ENCODE peak calls at places on chromosome 16, in six cellular contexts. V, T, D, P, E and S are unnamed samples.
A peak's percentile ranks its signal among the peaks of the same experiment; 100 is the strongest.

GRCh38 chr16:11635127-11635652 is 33.1 kb upstream of the SNN start:
- DNase-seq in V (no peak), T (no peak), D (peak; percentile 74), P (no peak), E (no peak), S (no peak)

GRCh38 chr16:29804455-29805231 is 1.7 kb upstream of the MAZ start:
- DNase-seq in V (no peak), T (no peak), D (peak; percentile 37), P (peak; percentile 71), E (no peak), S (peak; percentile 71)

GRCh38 chr16:57619606-57620315 is 8.7 kb upstream of the ADGRG1 start:
- DNase-seq in V (no peak), T (no peak), D (peak; percentile 83), P (no peak), E (no peak), S (peak; percentile 65)

GRCh38 chr16:86300746-86301480 is 209.4 kb upstream of the FOXF1 start:
- DNase-seq in V (no peak), T (no peak), D (no peak), P (peak; percentile 56), E (no peak), S (peak; percentile 82)

GRCh38 chr16:74901606-74902005 is 83.3 kb downstream of the WDR59 start:
- DNase-seq in V (no peak), T (no peak), D (no peak), P (no peak), E (no peak), S (no peak)

GRCh38 chr16:57000271-57001025 is 11.1 kb downstream of the NLRC5 start:
- DNase-seq in V (no peak), T (peak; percentile 17), D (peak; percentile 36), P (peak; percentile 97), E (no peak), S (no peak)

GRCh38 chr16:50696575-50697420 is 3.4 kb downstream of the NOD2 start:
- DNase-seq in V (peak; percentile 48), T (peak; percentile 65), D (peak; percentile 91), P (peak; percentile 75), E (no peak), S (peak; percentile 39)

GRCh38 chr16:30355954-30356308 is 823 bp upstream of the CD2BP2 start:
- DNase-seq in V (no peak), T (no peak), D (no peak), P (peak; percentile 16), E (no peak), S (no peak)

GRCh38 chr16:11283820-11284248 is 2.7 kb upstream of the PRM1 start:
- DNase-seq in V (no peak), T (no peak), D (no peak), P (peak; percentile 29), E (no peak), S (no peak)

GRCh38 chr16:10930755-10931093 is 11.5 kb downstream of the DEXI start:
- DNase-seq in V (no peak), T (no peak), D (no peak), P (no peak), E (no peak), S (no peak)

GRCh38 chr16:68229431-68230175 is 6.3 kb downstream of the ESRP2 start:
- DNase-seq in V (peak; percentile 55), T (no peak), D (no peak), P (peak; percentile 86), E (no peak), S (peak; percentile 84)

GRCh38 chr16:3171855-3172593 is 16.0 kb upstream of the OR1F1 start:
- DNase-seq in V (no peak), T (no peak), D (no peak), P (peak; percentile 15), E (no peak), S (peak; percentile 92)

GRCh38 chr16:16145286-16145685 is 78.0 kb downstream of the ABCC6 start:
- DNase-seq in V (no peak), T (no peak), D (no peak), P (no peak), E (no peak), S (no peak)
- H3K27ac ChIP-seq in V (no peak overlapping the region), T (no peak overlapping the region), D (no peak overlapping the region), P (no peak overlapping the region), E (no peak overlapping the region), S (no peak overlapping the region)

DNA sequence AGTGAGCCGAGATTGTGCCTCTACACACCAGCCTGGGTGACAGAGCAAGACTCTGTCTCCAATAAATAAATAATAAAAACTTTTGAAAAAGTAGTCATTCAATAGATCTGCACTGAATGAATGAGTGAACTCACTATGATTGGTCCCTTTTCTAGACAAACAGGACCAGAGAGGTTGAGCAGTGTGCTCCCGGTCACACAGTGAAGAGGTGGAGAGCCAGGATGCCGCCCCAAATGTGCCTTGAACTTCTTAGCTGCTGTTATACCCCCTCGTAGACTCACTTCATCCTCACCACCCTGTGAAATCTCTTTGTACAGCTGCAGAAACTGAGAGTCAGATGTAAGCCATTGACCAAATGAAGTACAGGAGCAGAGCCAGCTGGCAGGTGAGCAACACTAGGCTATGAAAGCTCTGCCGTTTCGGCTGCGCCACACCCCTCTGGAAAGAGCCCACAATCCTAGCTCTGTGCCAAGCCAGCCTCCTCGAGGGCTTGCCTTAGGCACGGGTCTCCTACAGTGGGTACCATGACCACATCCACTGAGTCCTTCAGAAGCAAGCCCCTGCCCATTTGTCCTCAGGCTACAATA is 7.8 kb upstream of the KIAA0513 start:
- DNase-seq in V (no peak), T (no peak), D (peak; percentile 79), P (peak; percentile 38), E (no peak), S (no peak)
- H3K27ac ChIP-seq in V (no peak overlapping the region), T (no peak overlapping the region), D (peak overlapping the region; percentile 23), P (no peak overlapping the region), E (no peak overlapping the region), S (no peak overlapping the region)

DNA sequence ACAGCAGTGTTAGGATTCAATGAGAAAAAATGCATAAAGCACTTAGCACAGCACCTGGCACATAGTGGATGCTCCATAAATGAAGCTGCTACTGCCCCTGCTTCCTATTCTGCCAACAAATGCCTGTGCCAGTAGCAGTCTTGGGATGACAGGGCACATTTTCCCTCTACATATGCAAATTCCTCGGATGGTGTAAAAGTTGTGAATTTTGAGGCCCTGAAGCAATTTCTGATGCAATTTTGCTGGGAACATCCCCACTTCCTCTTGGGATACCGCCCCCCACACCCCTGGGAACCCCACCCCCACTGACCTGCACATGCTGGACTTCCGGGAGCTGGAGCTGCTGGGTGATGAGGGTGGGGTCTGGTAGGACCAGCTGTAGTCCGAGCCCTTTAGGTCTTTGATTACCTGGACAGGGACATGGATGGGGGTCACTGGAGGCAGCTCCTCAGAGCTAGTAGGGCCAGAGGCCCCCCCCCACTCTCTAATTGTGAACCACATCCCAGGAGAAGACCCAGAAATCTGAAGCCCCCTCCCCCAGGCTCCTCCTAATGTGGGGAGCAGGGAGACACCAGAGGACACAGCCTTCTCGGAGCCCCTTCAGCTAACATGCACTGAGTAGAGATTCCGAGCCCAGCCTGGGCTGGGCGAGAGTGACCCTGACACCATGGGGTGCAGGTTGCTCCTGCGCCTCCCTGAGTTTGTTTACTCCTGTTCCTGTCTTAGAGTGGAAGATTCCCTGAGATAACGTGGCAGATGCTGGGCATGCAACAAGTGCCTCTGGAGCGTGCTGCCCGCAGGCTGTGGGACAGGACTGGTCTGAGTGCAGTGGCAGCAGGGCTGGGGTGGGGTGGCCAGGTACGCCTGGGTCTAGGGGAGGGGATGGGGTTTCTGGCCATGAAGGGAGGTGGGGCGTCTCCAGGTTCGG is 9.0 kb downstream of the MTSS2 start:
- DNase-seq in V (no peak), T (no peak), D (no peak), P (peak; percentile 51), E (no peak), S (no peak)
- H3K27ac ChIP-seq in V (no peak overlapping the region), T (no peak overlapping the region), D (no peak overlapping the region), P (peak overlapping the region; percentile 15), E (no peak overlapping the region), S (no peak overlapping the region)

GRCh38 chr16:25172831-25173230 is 43.9 kb upstream of the AQP8 start:
- DNase-seq in V (no peak), T (no peak), D (no peak), P (no peak), E (no peak), S (no peak)

GRCh38 chr16:25176136-25176535 is 40.6 kb upstream of the AQP8 start:
- DNase-seq in V (no peak), T (no peak), D (no peak), P (no peak), E (no peak), S (no peak)

GRCh38 chr16:25174285-25174684 is 42.5 kb upstream of the AQP8 start:
- DNase-seq in V (no peak), T (no peak), D (no peak), P (no peak), E (no peak), S (no peak)

GRCh38 chr16:25177512-25177830 is 39.3 kb upstream of the AQP8 start:
- DNase-seq in V (no peak), T (no peak), D (no peak), P (no peak), E (no peak), S (no peak)

DNA sequence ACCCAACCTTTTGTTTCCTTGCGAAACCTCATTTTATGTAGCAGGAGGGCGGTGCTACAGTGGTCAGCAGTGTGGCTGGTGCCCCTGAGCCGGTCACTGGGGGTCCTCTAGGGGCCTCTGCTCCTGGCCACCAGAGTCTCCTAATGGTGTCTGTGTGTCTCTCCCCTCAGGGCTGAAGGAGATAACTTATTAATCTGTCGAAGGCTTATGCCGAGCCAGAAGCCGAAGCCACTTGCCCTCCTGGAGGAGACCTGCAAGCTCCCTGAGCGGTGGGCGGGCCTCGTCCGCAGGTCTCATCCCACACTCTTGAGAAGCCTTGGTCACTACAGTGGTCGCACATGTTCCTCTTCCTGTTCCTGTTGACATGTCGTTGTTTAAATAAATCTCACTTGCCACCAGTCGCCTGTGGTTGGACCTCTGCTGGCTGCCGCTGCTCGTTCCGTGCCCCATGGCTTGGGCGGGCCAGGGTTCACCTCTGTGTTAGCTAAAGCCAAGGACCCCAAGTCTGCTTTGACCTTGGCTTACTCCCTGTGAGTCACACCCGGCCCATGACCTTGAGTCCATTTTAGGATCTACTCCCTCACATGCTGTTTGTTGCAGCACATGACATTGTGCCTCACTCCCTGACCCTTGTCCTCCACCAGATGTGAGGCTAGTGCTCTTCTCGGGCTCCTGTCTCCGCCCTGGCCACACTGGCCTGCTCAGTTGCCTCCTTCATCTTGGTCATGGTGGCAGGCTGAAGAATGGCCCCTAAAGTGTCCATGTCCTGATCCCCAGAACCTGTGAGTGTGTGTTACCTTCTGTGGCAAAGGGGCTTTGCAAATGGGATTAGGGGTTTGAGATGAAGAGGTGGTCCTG is 38.7 kb upstream of the AQP8 start:
- DNase-seq in V (no peak), T (no peak), D (peak; percentile 71), P (peak; percentile 7), E (no peak), S (no peak)
- H3K27ac ChIP-seq in V (no peak overlapping the region), T (no peak overlapping the region), D (peak overlapping the region; percentile 82), P (no peak overlapping the region), E (no peak overlapping the region), S (no peak overlapping the region)

GRCh38 chr16:85129846-85130706 is 17.8 kb upstream of the CIBAR2 start:
- DNase-seq in V (no peak), T (no peak), D (no peak), P (peak; percentile 77), E (no peak), S (no peak)
- H3K27ac ChIP-seq in V (no peak overlapping the region), T (no peak overlapping the region), D (peak overlapping the region; percentile 70), P (peak overlapping the region; percentile 69), E (no peak overlapping the region), S (no peak overlapping the region)

DNA sequence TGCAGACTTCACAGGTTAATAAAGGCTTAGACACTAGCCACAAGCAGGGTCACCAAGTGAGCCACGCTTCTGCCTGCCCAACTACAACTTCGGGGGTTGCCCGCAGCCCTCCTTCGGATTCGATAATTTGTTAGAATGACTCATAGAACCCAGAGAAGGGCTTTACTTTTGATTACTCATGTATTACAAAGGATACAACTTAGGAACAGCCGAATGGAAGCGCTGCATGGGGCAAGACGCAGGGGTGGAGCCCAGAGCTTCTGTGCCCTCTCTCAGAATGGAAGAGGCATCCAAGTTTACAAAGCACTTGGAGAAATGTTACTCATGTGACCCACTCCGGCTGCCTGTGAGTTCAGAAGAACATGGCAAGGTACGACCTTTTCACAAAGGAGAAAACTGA is 7.5 kb upstream of the CDH5 start:
- DNase-seq in V (no peak), T (no peak), D (no peak), P (peak; percentile 90), E (no peak), S (no peak)
- H3K27ac ChIP-seq in V (no peak overlapping the region), T (no peak overlapping the region), D (no peak overlapping the region), P (no peak overlapping the region), E (no peak overlapping the region), S (no peak overlapping the region)